ENCODE peak calls at places on chromosomes 5 and 9, in eight cellular contexts. L is IMR-90, T is fibroblast of mammary gland, P is brain microvascular endothelial cell, R is HCT116, B is A549, V is GM06990, A is tibial artery. G is an unnamed sample.

GRCh38 chr9:26112724-26113123 is 434.5 kb upstream of the TUSC1 start:
- DNase-seq in P (peak; percentile 7), T (peak; percentile 49), A (no peak), R (no peak), L (peak; percentile 4), B (no peak), V (no peak), G (no peak)

GRCh38 chr5:56481998-56482698 is 249.0 kb upstream of the ANKRD55 start:
- DNase-seq in V (no peak), B (no peak), T (no peak), A (no peak), R (no peak), P (no peak), L (no peak), G (no peak)

GRCh38 chr9:2093920-2094597 is 78.9 kb downstream of the SMARCA2 start:
- DNase-seq in A (no peak), T (peak; percentile 20), L (peak; percentile 78), P (peak; percentile 49), R (no peak), B (peak; percentile 17), V (no peak), G (peak; percentile 35)

GRCh38 chr9:92795000-92795399 is 30.4 kb upstream of the BICD2 start:
- DNase-seq in A (no peak), P (no peak), T (no peak), R (no peak), B (no peak), V (no peak), L (no peak), G (no peak)

GRCh38 chr9:126126012-126126411 is 200.6 kb upstream of the MVB12B start:
- DNase-seq in R (no peak), T (no peak), A (no peak), B (no peak), L (no peak), P (no peak), V (no peak), G (no peak)

GRCh38 chr9:120820095-120820494 is 22.6 kb downstream of the PSMD5 start:
- DNase-seq in P (no peak), T (no peak), A (no peak), R (no peak), B (no peak), V (no peak), L (no peak), G (no peak)

GRCh38 chr5:32692066-32692746 is 18.9 kb upstream of the NPR3 start:
- DNase-seq in P (no peak), A (no peak), T (peak; percentile 28), B (no peak), L (peak; percentile 80), V (no peak), R (no peak), G (no peak)

GRCh38 chr5:163473613-163474243 is 13.3 kb downstream of the HMMR start:
- DNase-seq in A (no peak), B (no peak), L (no peak), P (no peak), V (no peak), R (no peak), T (peak; percentile 37), G (no peak)

DNA sequence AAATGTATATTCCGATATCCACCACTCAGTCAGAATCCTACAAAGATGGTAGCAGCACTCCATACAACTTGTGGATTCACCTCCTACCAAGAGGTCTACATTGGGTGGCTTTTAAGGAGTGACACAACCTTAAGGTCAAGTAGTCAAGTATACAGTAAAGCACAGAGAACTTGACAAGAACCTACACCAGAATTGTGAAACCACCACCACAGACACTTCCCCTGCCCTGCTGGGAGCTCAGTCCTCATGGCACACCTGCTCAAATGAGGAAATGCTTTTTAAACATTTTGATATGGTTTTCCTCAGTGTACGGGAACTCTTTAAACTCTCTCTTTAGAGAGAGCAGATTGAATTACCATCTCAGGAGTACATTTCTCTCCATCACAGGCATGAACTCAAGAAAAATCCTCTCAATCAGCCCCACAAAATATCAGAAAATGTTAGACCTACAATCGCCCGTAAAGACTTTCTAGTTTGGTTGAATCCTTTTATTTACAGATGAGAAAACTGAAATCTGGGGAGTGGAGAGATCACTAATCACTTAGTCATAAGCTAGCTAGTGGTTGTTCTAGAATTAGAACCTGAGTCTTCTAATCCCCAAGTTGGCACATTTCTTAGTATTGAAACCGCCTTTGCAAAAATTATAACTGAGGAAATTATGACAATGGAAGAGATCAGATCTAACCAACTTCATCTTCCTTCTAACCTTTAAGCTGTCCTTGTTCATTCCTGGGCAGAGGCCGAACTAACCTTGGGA is 38.5 kb upstream of the NR4A3 start:
- DNase-seq in R (no peak), T (no peak), B (no peak), P (no peak), A (no peak), V (no peak), L (no peak), G (no peak)
- H3K4me3 ChIP-seq in R (no peak overlapping the region), T (no peak overlapping the region), B (no peak overlapping the region), P (no peak overlapping the region), A (no peak overlapping the region), V (no peak overlapping the region), L (no peak overlapping the region), G (no peak overlapping the region)

DNA sequence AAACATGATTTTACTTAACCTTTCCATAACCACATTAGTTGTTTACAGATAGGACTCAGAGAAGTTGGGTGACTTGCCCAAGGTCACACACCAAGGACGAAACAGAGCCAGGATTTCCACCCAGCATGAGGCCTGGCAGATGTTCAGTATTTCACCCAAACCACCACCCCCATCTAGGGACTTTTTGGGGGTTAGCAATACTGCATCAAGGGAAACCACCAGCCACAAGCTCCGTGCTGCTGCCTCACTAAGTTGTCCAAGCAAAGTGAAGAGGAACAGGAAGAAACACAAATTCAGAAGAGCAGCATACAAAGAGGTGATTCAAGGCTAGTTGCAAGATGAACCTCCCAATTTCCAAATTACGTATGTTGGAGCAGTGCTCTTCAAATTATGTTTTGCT is 219.6 kb upstream of the RORB start:
- DNase-seq in T (no peak), B (no peak), A (no peak), P (no peak), L (no peak), V (peak; percentile 1), R (no peak), G (no peak)
- TF ChIP-seq CTCF in T (no peak), B (no peak), A (no peak), P (no peak), L (no peak), V (no peak), R (no peak), G (no peak)

GRCh38 chr5:74816875-74817274 is 49.3 kb downstream of the FAM169A start:
- DNase-seq in V (no peak), B (no peak), P (no peak), R (no peak), T (no peak), L (no peak), A (no peak), G (no peak)
- H3K4me3 ChIP-seq in V (no peak overlapping the region), B (no peak overlapping the region), P (no peak overlapping the region), R (no peak overlapping the region), T (no peak overlapping the region), L (no peak overlapping the region), A (no peak overlapping the region), G (no peak overlapping the region)

GRCh38 chr9:129740666-129741464 is 12.0 kb downstream of the PTGES start:
- DNase-seq in L (no peak), A (no peak), T (no peak), V (no peak), P (no peak), R (no peak), B (no peak), G (no peak)
- TF ChIP-seq CTCF in L (no peak), A (no peak), T (no peak), V (no peak), P (no peak), R (no peak), B (no peak), G (no peak)

GRCh38 chr5:2749514-2750025 is 1.9 kb downstream of the IRX2 start:
- DNase-seq in V (no peak), P (no peak), B (no peak), T (no peak), L (no peak), R (no peak), A (no peak), G (no peak)

GRCh38 chr5:2750026-2750757 is 1.3 kb downstream of the IRX2 start:
- DNase-seq in V (no peak), P (no peak), R (no peak), L (no peak), A (no peak), T (no peak), B (no peak), G (no peak)

GRCh38 chr5:2751592-2752021 is at the start of gene IRX2:
- DNase-seq in V (no peak), R (no peak), T (peak; percentile 95), L (peak; percentile 59), B (peak; percentile 69), A (no peak), P (no peak), G (peak; percentile 95)

GRCh38 chr5:2752059-2752874 is 790 bp upstream of the IRX2 start:
- DNase-seq in R (no peak), L (no peak), B (no peak), T (peak; percentile 61), V (no peak), A (no peak), P (no peak), G (no peak)

DNA sequence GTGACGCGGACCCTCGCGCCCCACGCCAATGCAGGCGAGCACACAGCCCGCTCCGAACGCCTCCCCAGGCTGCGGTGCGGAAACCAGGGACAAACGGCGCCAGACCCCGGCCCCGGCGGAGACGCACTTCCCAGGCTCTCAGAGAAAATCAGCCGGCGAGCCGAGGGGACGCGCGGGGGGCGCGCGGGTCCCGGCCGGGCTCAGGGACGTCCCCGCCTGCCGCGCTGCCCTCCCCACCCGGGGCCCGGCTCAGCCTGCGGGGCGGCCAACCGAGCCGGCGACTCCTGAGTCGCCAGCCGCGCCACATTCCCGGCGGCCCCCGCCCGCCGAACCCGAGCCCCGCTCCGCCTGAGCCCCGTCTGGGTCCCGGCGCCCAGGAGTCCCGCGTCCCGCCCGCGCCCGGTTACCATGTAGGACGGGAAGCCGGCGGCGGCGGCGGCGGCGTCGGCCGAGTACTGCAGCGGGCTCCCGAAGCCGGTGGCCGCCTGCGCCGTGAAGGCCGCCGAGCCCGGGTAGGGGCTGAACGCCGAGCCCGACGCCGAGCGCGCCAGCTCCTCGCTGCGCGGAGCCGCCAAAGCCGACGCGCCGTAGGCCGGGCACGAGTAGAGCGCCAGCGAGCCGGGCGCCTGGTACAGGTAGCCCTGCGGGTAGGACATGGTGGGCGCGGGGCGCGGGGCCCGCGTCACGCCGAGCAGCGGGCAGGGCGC is 566 bp downstream of the IRX2 start:
- DNase-seq in P (no peak), L (no peak), A (no peak), B (no peak), V (no peak), R (no peak), T (no peak), G (no peak)
- H3K4me3 ChIP-seq in P (peak overlapping the region; percentile 34), L (peak overlapping the region; percentile 2), A (peak overlapping the region; percentile 51), B (peak overlapping the region; percentile 49), V (no peak overlapping the region), R (no peak overlapping the region), T (peak overlapping the region; percentile 62), G (peak overlapping the region; percentile 83)

GRCh38 chr5:42520203-42520602 is 97.0 kb downstream of the GHR start:
- DNase-seq in B (no peak), R (no peak), P (no peak), T (no peak), A (no peak), L (no peak), V (no peak), G (no peak)
- TF ChIP-seq CTCF in B (no peak), R (no peak), P (no peak), T (no peak), A (no peak), L (no peak), V (no peak), G (no peak)

GRCh38 chr5:78634634-78635033 is 13.9 kb downstream of the LHFPL2 start:
- DNase-seq in A (no peak), R (no peak), T (peak; percentile 46), P (no peak), V (no peak), L (no peak), B (peak; percentile 24), G (no peak)
- H3K4me3 ChIP-seq in A (no peak overlapping the region), R (no peak overlapping the region), T (no peak overlapping the region), P (no peak overlapping the region), V (no peak overlapping the region), L (no peak overlapping the region), B (no peak overlapping the region), G (no peak overlapping the region)

G was measured in astrocyte of the cerebellum.